ENCODE peak calls at places on chromosomes 7 and 10, in nine cellular contexts. Z is left ventricle myocardium inferior, Q is heart left ventricle, O is fibroblast of lung, K is A673, S is astrocyte, E is body of pancreas, H is heart right ventricle, M is dorsolateral prefrontal cortex. P is an unnamed sample.

GRCh38 chr10:121098231-121098630 is 247.1 kb downstream of the WDR11 start:
- DNase-seq in M (no peak), E (no peak), Z (no peak), H (no peak), S (no peak), O (no peak), K (no peak), Q (no peak), P (no peak)

GRCh38 chr10:87612107-87612506 is 47.6 kb upstream of the PAPSS2 start:
- DNase-seq in O (no peak), Q (no peak), M (no peak), H (no peak), E (no peak), S (no peak), Z (no peak), K (no peak), P (no peak)

GRCh38 chr10:93124580-93125318 is 51.1 kb downstream of the CYP26A1 start:
- DNase-seq in E (no peak), S (no peak), Z (no peak), O (no peak), H (no peak), Q (no peak), M (no peak), K (no peak), P (no peak)

GRCh38 chr7:140506788-140507464 is 27.6 kb upstream of the MKRN1 start:
- DNase-seq in S (peak; percentile 42), M (no peak), O (peak; percentile 74), Q (peak; percentile 84), H (peak; percentile 38), E (peak; percentile 41), Z (peak; percentile 61), K (peak; percentile 34), P (no peak)

GRCh38 chr10:102152545-102152890 is 329 bp downstream of the NOLC1 start:
- DNase-seq in E (peak; percentile 44), K (peak; percentile 40), H (no peak), O (no peak), Z (no peak), Q (no peak), S (no peak), M (no peak), P (no peak)

GRCh38 chr10:5447611-5448071 is 35.3 kb downstream of the NET1 start:
- DNase-seq in E (no peak), Z (no peak), S (no peak), O (no peak), Q (no peak), M (no peak), H (no peak), K (no peak), P (no peak)

GRCh38 chr10:98365698-98366530 is 49.1 kb downstream of the PYROXD2 start:
- DNase-seq in Z (no peak), M (no peak), H (no peak), E (no peak), K (no peak), S (no peak), O (no peak), Q (no peak), P (no peak)

GRCh38 chr10:6089334-6090219 is 743 bp downstream of the RBM17 start:
- DNase-seq in H (no peak), S (peak; percentile 42), M (no peak), Q (peak; percentile 25), Z (no peak), K (peak; percentile 18), E (peak; percentile 25), O (no peak), P (no peak)

GRCh38 chr7:2037301-2037804 is 195.4 kb downstream of the MAD1L1 start:
- DNase-seq in O (no peak), Z (peak; percentile 11), Q (no peak), H (no peak), S (peak; percentile 10), K (no peak), E (no peak), M (no peak), P (peak; percentile 68)

GRCh38 chr7:137395425-137395824 is 51.9 kb upstream of the PTN start:
- DNase-seq in S (no peak), K (no peak), Z (no peak), H (peak; percentile 23), E (peak; percentile 5), M (peak; percentile 39), Q (no peak), O (no peak), P (no peak)

GRCh38 chr10:100878291-100878910 is 34.4 kb upstream of the SLF2 start:
- DNase-seq in H (no peak), K (peak; percentile 84), Q (peak; percentile 45), S (peak; percentile 49), Z (peak; percentile 36), M (peak; percentile 38), E (peak; percentile 48), O (peak; percentile 78), P (no peak)

GRCh38 chr10:24720096-24720495 is 3.6 kb downstream of the ARHGAP21 start:
- DNase-seq in S (no peak), M (no peak), Z (no peak), E (no peak), H (no peak), O (no peak), Q (no peak), K (no peak), P (no peak)

GRCh38 chr7:123747620-123748141 is 1.1 kb downstream of the WASL start:
- DNase-seq in S (peak; percentile 95), E (peak; percentile 81), H (peak; percentile 26), O (peak; percentile 85), K (peak; percentile 71), Q (peak; percentile 59), M (no peak), Z (peak; percentile 38), P (peak; percentile 78)

GRCh38 chr7:47195641-47196040 is 386.3 kb downstream of the TNS3 start:
- DNase-seq in Z (no peak), O (no peak), H (no peak), S (no peak), Q (no peak), E (no peak), K (no peak), M (no peak), P (no peak)

GRCh38 chr7:84058311-84059076 is 136.1 kb downstream of the SEMA3A start:
- DNase-seq in K (no peak), O (peak; percentile 57), Z (no peak), Q (no peak), E (no peak), H (no peak), M (no peak), S (peak; percentile 71), P (no peak)

GRCh38 chr7:44969049-44969700 is 9.6 kb downstream of the MYO1G start:
- DNase-seq in M (no peak), E (no peak), K (no peak), Z (no peak), Q (no peak), S (no peak), H (no peak), O (no peak), P (peak; percentile 53)

GRCh38 chr10:4683137-4683536 is 142.9 kb upstream of the AKR1E2 start:
- DNase-seq in K (no peak), S (no peak), H (no peak), E (no peak), M (no peak), O (no peak), Q (no peak), Z (no peak), P (no peak)

GRCh38 chr7:127447326-127447945 is 54.9 kb upstream of the ZNF800 start:
- DNase-seq in H (no peak), Z (no peak), Q (no peak), O (peak; percentile 24), E (no peak), S (peak; percentile 25), M (no peak), K (peak; percentile 70), P (no peak)

GRCh38 chr7:128067983-128068382 is 36.7 kb upstream of the LRRC4 start:
- DNase-seq in H (no peak), S (no peak), M (no peak), O (no peak), K (no peak), E (no peak), Z (no peak), Q (no peak), P (no peak)

GRCh38 chr10:8305871-8306652 is 251.6 kb downstream of the GATA3 start:
- DNase-seq in M (no peak), Z (no peak), E (no peak), H (no peak), K (no peak), O (no peak), S (peak; percentile 81), Q (no peak), P (no peak)

GRCh38 chr10:43226851-43227845 is 39.7 kb downstream of the RASGEF1A start:
- DNase-seq in H (no peak), O (no peak), E (peak; percentile 3), Q (peak; percentile 10), Z (peak; percentile 2), M (no peak), S (no peak), K (no peak), P (peak; percentile 61)

GRCh38 chr10:34152434-34152833 is 662.7 kb downstream of the PARD3 start:
- DNase-seq in K (no peak), S (no peak), Q (no peak), H (no peak), E (no peak), O (no peak), M (no peak), Z (no peak), P (no peak)
- H3K4me3 ChIP-seq in K (no peak overlapping the region), S (no peak overlapping the region), Q (no peak overlapping the region), H (no peak overlapping the region), E (no peak overlapping the region), O (no peak overlapping the region), M (no peak overlapping the region), Z (no peak overlapping the region), P (no peak overlapping the region)

GRCh38 chr7:143069912-143070500 is 17.9 kb downstream of the OR6V1 start:
- DNase-seq in H (no peak), E (no peak), K (no peak), Q (no peak), Z (no peak), S (no peak), M (no peak), O (no peak), P (no peak)
- TF ChIP-seq CTCF in H (no peak), E (no peak), K (no peak), Q (no peak), Z (no peak), S (no peak), M (no peak), O (no peak), P (no peak)

GRCh38 chr7:73443543-73444255 is 10.1 kb downstream of the FZD9 start:
- DNase-seq in E (no peak), Q (no peak), K (no peak), S (no peak), H (no peak), O (no peak), Z (no peak), M (no peak), P (no peak)
- H3K27ac ChIP-seq in E (no peak overlapping the region), Q (no peak overlapping the region), K (no peak overlapping the region), S (no peak overlapping the region), H (no peak overlapping the region), O (no peak overlapping the region), Z (no peak overlapping the region), M (no peak overlapping the region), P (no peak overlapping the region)

DNA sequence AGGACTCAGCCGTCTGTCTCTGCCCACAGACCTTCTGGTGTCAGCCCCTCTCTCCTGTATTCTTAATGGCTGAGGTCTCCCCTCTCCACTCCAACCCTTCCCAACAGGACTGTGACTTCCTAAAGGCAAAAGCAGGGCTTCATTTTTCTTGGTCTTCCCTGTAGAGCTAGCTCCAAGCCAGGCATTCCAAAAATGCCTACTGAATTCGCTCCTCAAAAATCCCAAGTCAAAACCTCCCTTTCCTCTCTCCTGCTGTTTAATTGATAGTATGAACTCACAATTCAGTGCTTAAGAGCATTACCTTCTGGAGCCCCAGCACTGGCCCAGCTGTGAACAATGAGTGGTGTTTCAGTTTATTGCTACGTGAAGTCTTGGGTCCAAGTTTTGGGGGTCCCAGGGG is 628.4 kb downstream of the PARD3 start:
- DNase-seq in O (no peak), E (no peak), K (no peak), M (no peak), H (no peak), Q (no peak), S (peak; percentile 8), Z (no peak), P (no peak)
- H3K4me3 ChIP-seq in O (no peak overlapping the region), E (no peak overlapping the region), K (no peak overlapping the region), M (no peak overlapping the region), H (no peak overlapping the region), Q (no peak overlapping the region), S (no peak overlapping the region), Z (no peak overlapping the region), P (no peak overlapping the region)

P was measured in coronary artery.